ENCODE peak calls at places on chromosomes 2 and 18, in six cellular contexts. F is K562, H is HepG2, K is GM12892, S is GM12878, B is H1. G is an unnamed sample.

GRCh38 chr2:151361674-151362380 is 4.4 kb downstream of the TNFAIP6 start:
- DNase-seq in F (no peak), H (no peak), K (no peak), S (no peak), B (no peak), G (no peak)

GRCh38 chr2:236632295-236633218 is 62.9 kb downstream of the ACKR3 start:
- DNase-seq in F (no peak), H (no peak), K (no peak), S (no peak), B (no peak), G (no peak)

GRCh38 chr18:54240629-54241107 is 16.2 kb upstream of the MBD2 start:
- DNase-seq in F (no peak), H (no peak), K (no peak), S (no peak), B (no peak), G (no peak)

GRCh38 chr2:72669121-72669520 is 156.7 kb downstream of the EXOC6B start:
- DNase-seq in F (no peak), H (no peak), K (no peak), S (no peak), B (no peak), G (no peak)

GRCh38 chr18:7575465-7576026 is 8.4 kb downstream of the PTPRM start:
- DNase-seq in F (no peak), H (no peak), K (no peak), S (no peak), B (no peak), G (no peak)

GRCh38 chr18:76882186-76882585 is 59.8 kb downstream of the ZNF236 start:
- DNase-seq in F (no peak), H (no peak), K (no peak), S (no peak), B (no peak), G (no peak)

GRCh38 chr2:40401896-40402295 is 50.0 kb downstream of the SLC8A1 start:
- DNase-seq in F (no peak), H (no peak), K (no peak), S (no peak), B (no peak), G (no peak)

GRCh38 chr2:179440642-179441251 is 176.1 kb upstream of the SESTD1 start:
- DNase-seq in F (peak), H (peak), K (no peak), S (no peak), B (no peak), G (peak)

GRCh38 chr18:46406539-46406932 is 250.5 kb downstream of the LOXHD1 start:
- DNase-seq in F (no peak), H (no peak), K (no peak), S (no peak), B (no peak), G (no peak)

GRCh38 chr2:2879776-2880175 is 497.8 kb downstream of the EIPR1 start:
- DNase-seq in F (no peak), H (no peak), K (peak), S (peak), B (no peak), G (peak)

GRCh38 chr2:61327173-61327572 is 143.7 kb downstream of the USP34 start:
- DNase-seq in F (no peak), H (no peak), K (no peak), S (no peak), B (no peak), G (no peak)

DNA sequence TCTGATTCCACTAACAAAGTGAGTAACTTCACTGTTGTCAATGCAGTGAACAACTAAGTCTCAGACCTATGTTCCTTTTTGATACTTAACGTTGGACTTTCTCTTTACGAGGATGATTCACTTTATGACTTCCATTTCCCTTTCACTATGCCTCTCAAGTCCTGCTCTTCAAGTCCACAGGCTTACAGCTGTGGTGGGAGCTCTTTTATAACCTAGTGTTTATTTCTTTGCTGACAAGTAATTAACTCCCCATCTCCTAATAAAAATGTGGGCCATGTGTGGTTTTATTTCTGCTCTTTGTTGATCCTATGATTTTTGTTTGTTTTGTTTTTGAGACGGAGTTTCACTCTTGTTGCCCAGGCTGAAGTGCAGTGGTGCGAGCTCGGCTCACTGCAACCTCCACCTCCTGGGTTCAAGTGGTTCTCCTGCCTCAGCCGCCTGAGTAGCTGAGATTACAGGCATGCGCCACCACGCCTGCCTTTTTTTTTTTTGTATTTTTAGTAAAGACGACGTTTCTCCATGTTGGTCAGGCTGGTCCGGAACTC is 142.1 kb downstream of the USP34 start:
- DNase-seq in F (no peak), H (no peak), K (no peak), S (no peak), B (no peak), G (no peak)
- TF ChIP-seq TAF1 in F (no peak), H (no peak), K (no peak), S (no peak), B (no peak), G (no peak)

DNA sequence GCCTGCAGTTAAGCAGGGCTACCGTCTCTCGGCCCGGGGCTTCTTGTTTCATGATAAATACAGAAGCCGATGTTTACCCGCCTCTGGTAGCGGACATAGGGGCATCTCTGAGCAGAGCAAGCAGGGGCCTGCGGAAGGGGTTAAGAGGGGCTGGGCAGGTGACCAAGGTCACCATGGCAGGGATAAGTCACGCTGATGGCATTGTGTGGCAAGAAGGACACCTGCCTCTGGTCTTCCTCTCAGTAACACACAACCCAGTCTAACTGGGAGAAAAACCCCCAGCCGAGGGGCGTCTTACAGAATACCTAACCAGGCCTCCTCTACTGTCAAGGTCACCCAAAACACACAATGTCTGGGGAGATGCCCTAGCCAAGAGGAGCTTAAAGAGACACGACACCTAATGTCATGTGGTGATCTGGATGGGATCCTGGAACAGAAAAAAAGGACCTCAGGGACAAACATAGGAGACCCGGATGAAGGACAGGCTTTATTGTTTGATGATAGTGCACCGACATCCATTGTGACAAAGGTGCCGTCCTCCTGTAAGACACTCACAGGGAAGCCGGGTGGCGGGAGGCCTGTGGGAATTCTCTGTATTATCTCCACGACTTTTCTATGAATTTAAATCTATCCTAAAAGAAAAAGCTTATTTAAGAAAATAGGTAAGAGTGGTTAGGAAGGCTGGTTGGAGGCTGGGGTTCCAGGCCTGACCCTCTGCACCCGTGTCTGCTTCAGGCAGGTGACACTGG is 24.8 kb downstream of the SH3BP4 start:
- DNase-seq in F (no peak), H (peak), K (no peak), S (no peak), B (no peak), G (no peak)
- TF ChIP-seq POLR2A in F (no peak), H (peak), K (no peak), S (no peak), B (no peak), G (no peak)

DNA sequence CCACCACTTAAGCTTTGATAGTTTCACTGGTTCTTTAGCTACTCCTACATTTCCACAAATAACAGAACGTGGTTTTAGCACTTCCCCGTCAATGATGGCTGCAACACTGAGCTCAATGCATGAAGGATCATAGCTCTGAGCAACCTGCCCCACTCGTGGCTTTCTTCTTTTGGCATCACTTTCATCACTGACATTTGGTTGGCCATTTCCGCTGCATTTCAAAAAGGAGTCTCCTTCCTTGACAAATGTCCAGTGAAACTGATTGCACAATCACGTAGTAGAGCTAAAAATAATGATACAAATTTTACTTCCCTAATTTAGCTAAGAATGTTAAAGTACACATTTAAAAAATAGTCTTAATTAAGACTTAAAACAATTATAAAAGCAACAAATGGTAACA is 205.2 kb upstream of the HDAC4 start:
- DNase-seq in F (no peak), H (no peak), K (no peak), S (no peak), B (no peak), G (no peak)
- TF ChIP-seq TAF1 in F (no peak), H (no peak), K (no peak), S (no peak), B (no peak), G (no peak)

DNA sequence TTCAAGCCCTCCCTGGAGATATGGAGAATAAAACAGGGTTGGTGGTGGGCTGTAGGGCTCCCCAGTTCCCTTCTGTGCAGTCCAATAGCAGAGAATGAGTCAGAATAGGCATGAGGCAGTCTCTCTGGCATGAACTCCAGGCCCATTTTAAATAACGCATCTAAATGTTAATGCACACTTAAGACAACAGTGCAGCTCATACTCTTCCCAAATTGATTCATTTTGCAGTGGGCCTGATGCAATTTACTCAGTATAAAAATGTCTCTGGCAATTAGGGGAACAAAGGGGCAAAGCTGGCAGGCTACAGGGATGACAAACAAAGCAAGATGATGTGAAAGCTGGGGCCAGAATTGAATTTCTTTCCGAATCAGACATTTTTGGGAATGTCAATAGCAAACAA is 402.8 kb downstream of the CLIP4 start:
- DNase-seq in F (no peak), H (no peak), K (no peak), S (no peak), B (no peak), G (no peak)
- TF ChIP-seq POLR2A in F (no peak), H (no peak), K (no peak), S (no peak), B (no peak), G (no peak)

GRCh38 chr2:100309973-100310719 is 12.2 kb downstream of the LONRF2 start:
- DNase-seq in F (no peak), H (no peak), K (no peak), S (no peak), B (no peak), G (no peak)
- TF ChIP-seq TAF1 in F (no peak), H (no peak), K (no peak), S (no peak), B (no peak), G (no peak)

GRCh38 chr2:191020221-191020741 is 6.3 kb upstream of the STAT1 start:
- DNase-seq in F (peak), H (peak), K (peak), S (peak), B (peak), G (peak)

GRCh38 chr2:191018663-191019119 is 4.7 kb upstream of the STAT1 start:
- DNase-seq in F (no peak), H (no peak), K (no peak), S (no peak), B (no peak), G (no peak)

GRCh38 chr2:191023235-191023679 is 9.3 kb upstream of the STAT1 start:
- DNase-seq in F (peak), H (no peak), K (no peak), S (no peak), B (no peak), G (no peak)

GRCh38 chr2:191018048-191018447 is 4.1 kb upstream of the STAT1 start:
- DNase-seq in F (no peak), H (no peak), K (no peak), S (no peak), B (no peak), G (no peak)

DNA sequence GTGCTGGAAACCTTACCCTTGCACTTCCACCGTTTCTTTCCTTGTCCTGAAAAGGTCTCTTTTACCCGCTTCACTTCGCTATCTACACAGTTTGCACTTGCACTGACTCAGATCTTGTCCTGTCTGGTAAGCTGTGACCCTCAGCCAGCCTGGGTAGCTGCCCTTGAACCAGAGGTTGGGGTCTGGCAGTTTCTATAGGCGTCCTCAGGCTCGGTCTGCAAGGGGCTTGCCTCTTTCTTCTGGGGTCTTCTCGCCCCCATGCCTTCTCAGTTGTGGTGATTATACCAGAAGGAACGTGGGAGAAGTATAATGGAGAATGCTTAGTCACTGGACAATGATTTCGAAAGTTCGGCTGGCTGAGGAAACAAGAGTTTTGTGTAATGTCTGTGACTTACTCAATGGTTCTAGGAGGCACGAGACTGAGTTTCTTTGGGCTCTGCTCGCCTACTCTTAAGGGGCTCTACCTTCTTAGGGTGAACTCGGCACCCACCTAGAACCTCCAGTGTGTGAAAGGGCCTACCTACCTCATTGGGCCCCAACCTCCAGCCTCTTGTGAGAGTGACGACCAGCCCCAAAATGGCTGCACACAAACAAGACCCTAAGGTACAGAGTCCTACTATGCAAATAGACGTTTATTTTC is 6.9 kb upstream of the STAT1 start:
- DNase-seq in F (peak), H (peak), K (no peak), S (no peak), B (no peak), G (no peak)
- TF ChIP-seq POLR2A in F (peak), H (peak), K (peak), S (peak), B (no peak), G (peak)

DNA sequence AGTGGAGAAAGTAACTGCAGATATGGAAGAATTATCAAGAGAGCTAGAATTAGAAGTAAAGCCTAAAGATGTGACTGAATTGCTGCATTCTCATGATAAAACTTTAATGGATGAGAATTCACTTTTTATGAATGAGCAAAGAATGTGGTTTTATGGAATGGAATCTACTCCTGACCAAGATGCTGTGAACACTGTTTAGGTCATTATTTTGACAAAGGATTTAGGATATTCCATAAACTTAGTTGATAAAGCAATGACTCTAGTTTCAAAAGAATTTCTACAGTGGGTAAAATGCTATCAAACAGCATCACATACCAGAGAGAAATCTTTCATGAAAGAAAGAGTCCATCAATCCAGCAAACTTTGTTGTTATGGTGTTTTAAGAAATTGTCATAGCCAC is 1317.7 kb upstream of the ACVR2A start:
- DNase-seq in F (no peak), H (no peak), K (no peak), S (no peak), B (no peak), G (no peak)
- TF ChIP-seq TAF1 in F (no peak), H (no peak), K (no peak), S (no peak), B (no peak), G (no peak)

GRCh38 chr2:120509991-120510735 is 164.2 kb downstream of the INHBB start:
- DNase-seq in F (no peak), H (no peak), K (no peak), S (no peak), B (no peak), G (no peak)
- TF ChIP-seq POLR2A in F (no peak), H (no peak), K (no peak), S (no peak), B (no peak), G (no peak)

DNA sequence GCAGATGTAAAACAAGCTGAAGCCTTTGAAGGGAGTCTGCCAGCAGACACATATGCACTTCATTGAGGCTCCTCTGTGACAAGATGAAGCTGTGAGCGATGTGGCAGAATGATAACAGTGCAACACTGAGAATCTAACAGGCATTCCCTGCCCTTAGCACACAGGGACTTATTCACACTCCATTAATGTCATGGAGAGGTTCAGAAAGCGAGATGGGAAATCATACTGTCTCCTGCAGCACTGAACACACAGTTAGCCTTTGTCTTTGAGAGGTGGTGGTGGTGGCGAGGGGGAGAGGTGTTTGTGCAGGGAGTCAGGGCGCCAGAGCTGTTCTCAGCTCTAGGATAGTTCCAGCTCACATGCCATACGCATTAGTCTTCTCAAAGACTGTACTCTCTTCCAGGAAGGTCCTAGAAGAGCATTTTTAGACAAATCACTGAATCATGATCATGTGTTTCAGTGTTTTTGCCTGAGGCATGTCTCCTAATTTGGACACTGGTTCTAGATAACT is 93.4 kb upstream of the ITGB6 start:
- DNase-seq in F (no peak), H (no peak), K (no peak), S (no peak), B (no peak), G (no peak)
- TF ChIP-seq TAF1 in F (no peak), H (no peak), K (no peak), S (no peak), B (no peak), G (no peak)

DNA sequence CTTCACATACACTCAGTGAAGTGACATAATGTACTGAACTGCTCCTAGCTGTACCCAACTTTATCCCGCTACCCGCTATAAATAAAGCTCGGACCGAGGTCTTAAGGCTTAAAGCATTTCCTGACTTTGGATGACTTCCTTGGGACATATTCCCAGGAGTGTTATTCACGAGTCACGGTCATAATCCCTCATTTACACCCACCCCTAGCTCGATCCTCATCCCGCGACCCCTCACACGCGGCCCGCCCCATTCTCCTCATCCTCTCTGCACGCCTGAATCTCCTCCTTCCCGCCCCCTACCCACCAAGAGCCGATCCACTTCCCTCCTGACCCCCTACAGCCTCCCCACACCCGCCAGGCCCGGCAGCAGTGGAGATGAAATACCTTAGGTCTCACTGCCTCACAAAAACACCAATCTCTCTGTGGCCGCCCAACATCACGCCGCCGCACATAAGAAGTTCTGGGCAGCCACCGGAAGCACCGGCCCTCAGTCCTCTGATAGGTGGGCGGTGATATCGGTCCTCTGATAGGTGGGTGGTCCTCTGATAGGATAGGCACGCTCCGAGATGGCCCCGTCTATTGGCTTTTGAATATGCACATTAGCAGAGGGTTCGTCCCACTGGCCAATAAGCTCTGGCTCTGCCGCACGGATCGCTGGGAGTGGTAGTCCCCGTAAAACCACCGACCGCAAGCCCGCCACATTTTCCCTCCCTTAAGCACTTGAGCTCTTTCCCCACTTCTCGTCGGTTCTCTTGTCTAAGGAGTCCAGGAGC is at the start of gene WDCP:
- DNase-seq in F (peak), H (peak), K (peak), S (peak), B (peak), G (peak)
- TF ChIP-seq POLR2A in F (peak), H (peak), K (peak), S (peak), B (peak), G (peak)